ENCODE peak calls at places on chromosomes 2 and 18, in six cellular contexts. R is cardiac muscle cell, L is esophagus muscularis mucosa, P is endodermal cell, M is upper lobe of left lung, A is H9. Q is an unnamed sample.

GRCh38 chr2:106159867-106160785 is 34.0 kb downstream of the UXS1 start:
- DNase-seq in R (no peak), L (no peak), P (no peak), M (no peak), A (no peak), Q (no peak)

GRCh38 chr2:3264010-3264744 is 113.4 kb downstream of the EIPR1 start:
- DNase-seq in R (no peak), L (no peak), P (no peak), M (no peak), A (no peak), Q (no peak)

GRCh38 chr2:143422681-143423080 is 293.5 kb downstream of the ARHGAP15 start:
- DNase-seq in R (no peak), L (no peak), P (no peak), M (no peak), A (no peak), Q (no peak)

GRCh38 chr2:27885656-27886055 is 4.5 kb downstream of the RBKS start:
- DNase-seq in R (peak; percentile 24), L (no peak), P (no peak), M (no peak), A (no peak), Q (no peak)

GRCh38 chr18:32470136-32470712 is 458 bp downstream of the GAREM1 start:
- DNase-seq in R (peak; percentile 48), L (no peak), P (peak; percentile 71), M (no peak), A (peak; percentile 46), Q (no peak)

GRCh38 chr2:212538156-212539144 is at the start of gene ERBB4:
- DNase-seq in R (peak; percentile 18), L (no peak), P (peak; percentile 65), M (peak; percentile 87), A (no peak), Q (peak; percentile 9)

GRCh38 chr2:214649440-214650205 is 159.9 kb downstream of the BARD1 start:
- DNase-seq in R (no peak), L (no peak), P (no peak), M (no peak), A (no peak), Q (peak; percentile 55)

GRCh38 chr2:217988840-217989204 is 14.0 kb downstream of the TNS1 start:
- DNase-seq in R (no peak), L (no peak), P (no peak), M (no peak), A (no peak), Q (no peak)

GRCh38 chr2:71538241-71538640 is 84.9 kb downstream of the DYSF start:
- DNase-seq in R (no peak), L (no peak), P (peak; percentile 26), M (no peak), A (peak; percentile 10), Q (no peak)

DNA sequence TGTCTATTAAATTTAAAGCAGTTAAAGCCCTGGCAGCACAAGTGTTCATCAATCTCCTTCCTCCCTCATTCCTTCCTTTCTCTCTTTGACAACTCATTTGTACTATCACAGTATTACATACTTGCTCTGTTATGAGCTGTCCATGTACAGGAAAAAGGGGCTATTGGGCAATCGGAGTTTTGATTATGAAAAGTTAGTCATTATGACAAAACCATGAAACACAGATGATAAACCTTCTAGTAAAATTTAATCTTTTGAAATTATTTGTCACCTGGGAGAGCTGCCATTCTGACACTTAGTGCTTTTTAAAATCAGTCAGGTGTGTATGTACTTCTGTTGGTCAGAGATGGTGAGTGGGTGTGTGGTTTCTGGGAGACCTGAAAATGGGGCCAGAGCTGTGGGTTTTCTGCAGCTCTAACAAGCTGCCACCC is 39.4 kb downstream of the MAP4K4 start:
- DNase-seq in R (peak; percentile 83), L (no peak), P (no peak), M (no peak), A (no peak), Q (peak; percentile 91)
- H3K4me1 ChIP-seq in R (peaks cover 53% of the 10 kb centered on the region), L (peaks cover 76% of the 10 kb centered on the region), P (peaks cover 9% of the 10 kb centered on the region), M (peaks cover 33% of the 10 kb centered on the region), A (peaks cover 10% of the 10 kb centered on the region), Q (peaks cover 43% of the 10 kb centered on the region)

GRCh38 chr2:195456765-195457164 is 200.3 kb upstream of the SLC39A10 start:
- DNase-seq in R (no peak), L (no peak), P (no peak), M (no peak), A (no peak), Q (no peak)
- TF ChIP-seq CTCF in R (no peak), L (no peak), P (no peak), M (no peak), A (no peak), Q (no peak)

GRCh38 chr2:64860321-64860751 is 128.9 kb upstream of the SLC1A4 start:
- DNase-seq in R (no peak), L (no peak), P (no peak), M (peak; percentile 70), A (no peak), Q (no peak)
- H3K27ac ChIP-seq in R (peak overlapping the region; percentile 35), L (peak overlapping the region; percentile 94), P (no peak overlapping the region), M (peak overlapping the region; percentile 91), A (no peak overlapping the region), Q (no peak overlapping the region)

GRCh38 chr2:109196081-109196875 is 67.3 kb downstream of the SH3RF3 start:
- DNase-seq in R (no peak), L (no peak), P (no peak), M (peak; percentile 58), A (peak; percentile 25), Q (no peak)

GRCh38 chr2:109197491-109198480 is 68.8 kb downstream of the SH3RF3 start:
- DNase-seq in R (no peak), L (no peak), P (no peak), M (no peak), A (no peak), Q (no peak)

GRCh38 chr2:109195193-109196045 is 66.4 kb downstream of the SH3RF3 start:
- DNase-seq in R (no peak), L (no peak), P (no peak), M (no peak), A (peak; percentile 22), Q (no peak)

GRCh38 chr2:109189751-109190150 is 60.7 kb downstream of the SH3RF3 start:
- DNase-seq in R (no peak), L (no peak), P (no peak), M (no peak), A (no peak), Q (no peak)

GRCh38 chr2:109193807-109194702 is 65.0 kb downstream of the SH3RF3 start:
- DNase-seq in R (no peak), L (no peak), P (no peak), M (peak; percentile 75), A (peak; percentile 22), Q (no peak)
- H3K4me1 ChIP-seq in R (peaks cover 20% of the 10 kb centered on the region), L (peaks cover 15% of the 10 kb centered on the region), P (peaks cover 18% of the 10 kb centered on the region), M (peaks cover 11% of the 10 kb centered on the region), A (no peaks in the 10 kb centered on the region), Q (no peaks in the 10 kb centered on the region)

GRCh38 chr18:3456686-3457069 is 6.7 kb downstream of the TGIF1 start:
- DNase-seq in R (no peak), L (no peak), P (no peak), M (no peak), A (no peak), Q (peak; percentile 23)

GRCh38 chr18:3455938-3456685 is 6.1 kb downstream of the TGIF1 start:
- DNase-seq in R (peak; percentile 59), L (peak; percentile 60), P (no peak), M (no peak), A (no peak), Q (peak; percentile 34)

GRCh38 chr18:3454365-3455089 is 4.6 kb downstream of the TGIF1 start:
- DNase-seq in R (peak; percentile 78), L (peak; percentile 82), P (peak; percentile 79), M (no peak), A (peak; percentile 49), Q (peak; percentile 27)

GRCh38 chr18:3453540-3454364 is 3.8 kb downstream of the TGIF1 start:
- DNase-seq in R (peak; percentile 96), L (no peak), P (no peak), M (no peak), A (no peak), Q (peak; percentile 93)

GRCh38 chr18:3455090-3455640 is 5.2 kb downstream of the TGIF1 start:
- DNase-seq in R (no peak), L (no peak), P (no peak), M (no peak), A (no peak), Q (no peak)
- TF ChIP-seq CTCF in R (no peak), L (no peak), P (no peak), M (no peak), A (no peak), Q (no peak)

DNA sequence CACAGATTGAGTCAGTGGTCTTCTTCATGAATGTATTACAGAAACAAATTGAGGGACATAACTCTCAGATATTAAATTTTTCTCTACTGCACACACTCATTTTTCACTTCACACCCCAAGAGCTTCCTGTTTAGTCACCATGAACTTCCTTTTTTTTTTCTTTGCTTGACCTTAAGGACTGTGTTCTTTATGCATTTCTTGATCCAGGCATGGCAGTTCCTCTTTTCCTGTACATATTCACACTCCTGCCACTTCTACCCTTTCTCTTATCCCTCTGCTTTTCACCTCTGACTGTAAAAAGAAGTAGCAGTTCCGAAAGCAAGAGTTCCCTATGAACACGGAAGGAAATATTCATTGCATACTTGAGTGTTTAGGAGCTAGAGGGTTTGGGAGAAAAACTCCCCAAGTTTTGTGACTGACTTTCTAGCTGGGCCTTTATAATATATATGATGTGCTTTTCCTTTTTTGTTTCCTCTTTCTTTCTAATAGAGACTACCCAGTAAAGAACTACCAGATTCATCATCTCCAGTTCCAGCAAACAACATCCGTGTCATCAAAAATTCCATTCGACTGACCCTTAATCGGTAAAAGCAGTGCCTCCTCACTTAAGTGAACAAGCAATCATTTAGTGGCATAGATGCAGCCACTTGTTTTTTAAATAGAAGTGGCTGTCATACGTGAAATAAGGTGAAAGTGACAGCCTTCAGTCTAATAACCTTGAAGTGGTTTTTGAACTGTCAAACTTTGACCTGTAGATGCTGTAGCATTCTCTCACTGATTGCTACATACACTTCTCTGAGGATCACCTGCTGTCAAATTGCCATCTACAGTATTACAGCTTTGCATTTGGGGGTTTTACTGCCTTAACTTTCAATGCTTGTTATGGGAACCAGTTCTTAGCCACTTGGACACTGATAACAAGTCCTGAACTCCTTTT is 40.8 kb downstream of the PAPOLG start:
- DNase-seq in R (no peak), L (peak; percentile 10), P (no peak), M (no peak), A (no peak), Q (no peak)
- H3K27ac ChIP-seq in R (peak overlapping the region; percentile 14), L (no peak overlapping the region), P (no peak overlapping the region), M (peak overlapping the region; percentile 50), A (no peak overlapping the region), Q (no peak overlapping the region)

GRCh38 chr2:61183815-61184214 is 21.8 kb downstream of the C2orf74 start:
- DNase-seq in R (no peak), L (no peak), P (no peak), M (no peak), A (no peak), Q (no peak)
- H3K4me1 ChIP-seq in R (peaks cover 7% of the 10 kb centered on the region), L (peaks cover 48% of the 10 kb centered on the region), P (peaks cover 17% of the 10 kb centered on the region), M (peaks cover 29% of the 10 kb centered on the region), A (peaks cover 8% of the 10 kb centered on the region), Q (peaks cover 14% of the 10 kb centered on the region)

GRCh38 chr2:112807233-112807807 is 23.0 kb upstream of the IL1A start:
- DNase-seq in R (no peak), L (no peak), P (no peak), M (no peak), A (no peak), Q (no peak)
- TF ChIP-seq CTCF in R (no peak), L (no peak), P (peak; percentile 51), M (no peak), A (no peak), Q (peak; percentile 14)

DNA sequence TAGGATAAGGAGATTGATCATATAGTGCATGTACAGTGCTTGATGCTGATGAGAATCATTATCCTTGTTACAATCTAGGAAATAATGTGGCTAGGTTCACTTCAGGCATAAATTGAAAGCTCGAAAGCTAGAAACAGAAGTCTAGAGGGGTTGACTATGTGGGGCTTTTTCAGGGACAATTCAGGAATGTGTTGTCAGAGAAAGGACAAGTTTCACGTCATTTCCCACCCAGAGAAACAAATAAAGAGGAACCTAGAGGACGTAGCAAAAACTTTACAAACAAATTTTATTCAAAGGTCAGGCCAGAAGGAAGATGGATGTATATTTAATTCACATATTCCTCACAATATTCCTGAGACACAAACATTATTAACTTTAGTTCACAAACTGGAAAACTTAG is 7.6 kb downstream of the CYRIA start:
- DNase-seq in R (no peak), L (no peak), P (no peak), M (no peak), A (no peak), Q (no peak)
- H3K27ac ChIP-seq in R (no peak overlapping the region), L (peak overlapping the region; percentile 5), P (no peak overlapping the region), M (peak overlapping the region; percentile 72), A (no peak overlapping the region), Q (no peak overlapping the region)

Q was measured in foreskin keratinocyte.